ENCODE peak calls at places on chromosomes 5 and 9, in four cellular contexts. One of them, this sample, is unnamed.
A peak's percentile ranks its signal among the peaks of the same experiment; 100 is the strongest.

GRCh38 chr5:130138406-130139060 is 234.3 kb downstream of the CHSY3 start:
- DNase-seq in NCI-H1092: no peak
- DNase-seq in NCI-H774: no peak
- DNase-seq in activated T-helper 1 cell treated with anti-CD3 and anti-CD28 coated beads, Interleukin-2, amount 50 U/mL, for 16 hours: no peak
- DNase-seq in this sample: no peak

GRCh38 chr5:108728566-108729305 is 19.0 kb upstream of the FER start:
- DNase-seq in activated T-helper 1 cell treated with anti-CD3 and anti-CD28 coated beads, Interleukin-2, amount 50 U/mL, for 16 hours: peak; percentile 18
- DNase-seq in NCI-H774: no peak
- DNase-seq in NCI-H1092: no peak
- DNase-seq in this sample: peak; percentile 8

GRCh38 chr5:107449369-107449768 is 221.4 kb downstream of the EFNA5 start:
- DNase-seq in NCI-H1092: no peak
- DNase-seq in activated T-helper 1 cell treated with anti-CD3 and anti-CD28 coated beads, Interleukin-2, amount 50 U/mL, for 16 hours: no peak
- DNase-seq in NCI-H774: no peak
- DNase-seq in this sample: no peak

GRCh38 chr9:37936376-37936775 is 32.4 kb upstream of the SLC25A51 start:
- DNase-seq in activated T-helper 1 cell treated with anti-CD3 and anti-CD28 coated beads, Interleukin-2, amount 50 U/mL, for 16 hours: no peak
- DNase-seq in NCI-H774: no peak
- DNase-seq in NCI-H1092: no peak
- DNase-seq in this sample: no peak

GRCh38 chr5:73115399-73116051 is 4.8 kb upstream of the TMEM171 start:
- DNase-seq in activated T-helper 1 cell treated with anti-CD3 and anti-CD28 coated beads, Interleukin-2, amount 50 U/mL, for 16 hours: no peak
- DNase-seq in NCI-H774: no peak
- DNase-seq in NCI-H1092: no peak
- DNase-seq in this sample: no peak

GRCh38 chr5:84242286-84242685 is 142.4 kb downstream of the EDIL3 start:
- DNase-seq in NCI-H774: no peak
- DNase-seq in NCI-H1092: no peak
- DNase-seq in activated T-helper 1 cell treated with anti-CD3 and anti-CD28 coated beads, Interleukin-2, amount 50 U/mL, for 16 hours: no peak
- DNase-seq in this sample: no peak

GRCh38 chr9:130186051-130186450 is 13.8 kb downstream of the NCS1 start:
- DNase-seq in NCI-H774: no peak
- DNase-seq in activated T-helper 1 cell treated with anti-CD3 and anti-CD28 coated beads, Interleukin-2, amount 50 U/mL, for 16 hours: no peak
- DNase-seq in NCI-H1092: no peak
- DNase-seq in this sample: no peak

GRCh38 chr9:132631280-132631679 is 38.5 kb downstream of the DDX31 start:
- DNase-seq in NCI-H774: no peak
- DNase-seq in NCI-H1092: no peak
- DNase-seq in activated T-helper 1 cell treated with anti-CD3 and anti-CD28 coated beads, Interleukin-2, amount 50 U/mL, for 16 hours: no peak
- DNase-seq in this sample: no peak